ENCODE peak calls at places on chromosomes 12 and 14, in eight cellular contexts. L is tibial artery, T is mucosa of descending colon, O is PC-9, H is HCT116, A is fibroblast of mammary gland, E is Peyer's patch, U is astrocyte of the spinal cord. C is an unnamed sample.

GRCh38 chr14:78790262-78790661 is 620.1 kb downstream of the NRXN3 start:
- DNase-seq in E (no peak), U (no peak), H (no peak), O (no peak), T (no peak), L (no peak), A (peak; percentile 8), C (no peak)

GRCh38 chr14:105067140-105067968 is 2.1 kb upstream of the GPR132 start:
- DNase-seq in L (peak; percentile 62), U (no peak), A (peak; percentile 29), H (no peak), O (no peak), E (peak; percentile 46), T (no peak), C (no peak)

GRCh38 chr14:102362084-102362483 is 606 bp downstream of the CINP start:
- DNase-seq in U (peak; percentile 8), O (no peak), T (no peak), L (no peak), H (no peak), E (no peak), A (peak; percentile 65), C (peak; percentile 2)

GRCh38 chr12:116495260-116495659 is 63.9 kb upstream of the MAP1LC3B2 start:
- DNase-seq in E (no peak), L (no peak), H (peak; percentile 94), O (peak; percentile 78), A (peak; percentile 56), U (peak; percentile 41), T (no peak), C (no peak)

GRCh38 chr14:66403183-66403582 is 83.0 kb upstream of the CCDC196 start:
- DNase-seq in E (no peak), T (no peak), L (no peak), O (no peak), A (peak; percentile 55), H (no peak), U (peak; percentile 10), C (no peak)

GRCh38 chr14:80202888-80203562 is 8.3 kb downstream of the DIO2 start:
- DNase-seq in U (no peak), L (no peak), A (peak; percentile 18), T (peak; percentile 35), E (no peak), H (no peak), O (no peak), C (no peak)

GRCh38 chr14:58866386-58866785 is 228.6 kb downstream of the DACT1 start:
- DNase-seq in O (no peak), E (no peak), H (no peak), T (no peak), L (no peak), A (no peak), U (no peak), C (no peak)

GRCh38 chr14:74981833-74982232 is 20.9 kb upstream of the EIF2B2 start:
- DNase-seq in A (no peak), H (no peak), O (no peak), E (no peak), L (peak; percentile 64), T (no peak), U (no peak), C (no peak)

GRCh38 chr12:114996382-114996781 is 312.4 kb upstream of the TBX3 start:
- DNase-seq in L (no peak), E (no peak), O (no peak), H (no peak), T (no peak), A (no peak), U (no peak), C (no peak)

GRCh38 chr12:14664434-14665023 is 31.9 kb downstream of the GUCY2C start:
- DNase-seq in L (no peak), O (peak; percentile 37), H (peak; percentile 37), T (peak; percentile 84), A (peak; percentile 62), E (no peak), U (peak; percentile 27), C (peak; percentile 2)

GRCh38 chr14:20855652-20856291 is 35.4 kb upstream of the RNASE3 start:
- DNase-seq in O (peak; percentile 33), E (no peak), U (peak; percentile 50), L (no peak), T (peak; percentile 81), A (peak; percentile 70), H (peak; percentile 73), C (peak; percentile 48)

GRCh38 chr14:67331368-67332125 is 28.1 kb downstream of the ATP6V1D start:
- DNase-seq in O (no peak), H (no peak), T (no peak), E (no peak), L (no peak), U (peak; percentile 64), A (no peak), C (no peak)

GRCh38 chr12:6613015-6613775 is 6.0 kb upstream of the CHD4 start:
- DNase-seq in U (peak; percentile 87), T (peak; percentile 86), H (peak; percentile 45), E (peak; percentile 72), L (peak; percentile 95), O (peak; percentile 96), A (peak; percentile 77), C (no peak)

GRCh38 chr12:68667896-68668295 is 18.9 kb upstream of the NUP107 start:
- DNase-seq in U (no peak), A (no peak), H (no peak), L (no peak), O (no peak), E (no peak), T (no peak), C (no peak)

GRCh38 chr12:13204428-13204827 is 7.9 kb downstream of the EMP1 start:
- DNase-seq in L (no peak), O (peak; percentile 87), T (no peak), E (no peak), H (no peak), U (peak; percentile 84), A (peak; percentile 78), C (no peak)

GRCh38 chr14:99240512-99241313 is 31.3 kb downstream of the BCL11B start:
- DNase-seq in A (no peak), U (no peak), O (no peak), L (no peak), E (no peak), H (no peak), T (no peak), C (no peak)

GRCh38 chr12:54371328-54372112 is 7.2 kb upstream of the GPR84 start:
- DNase-seq in A (no peak), L (peak; percentile 78), H (no peak), E (no peak), T (no peak), O (no peak), U (no peak), C (no peak)

GRCh38 chr12:10717410-10717809 is 5.7 kb downstream of the YBX3 start:
- DNase-seq in T (no peak), U (peak; percentile 44), A (peak; percentile 52), O (no peak), L (no peak), H (no peak), E (no peak), C (no peak)

GRCh38 chr12:10721654-10722501 is 1.2 kb downstream of the YBX3 start:
- DNase-seq in O (peak; percentile 93), H (peak; percentile 81), A (peak; percentile 99), L (peak; percentile 99), T (peak; percentile 89), U (peak; percentile 97), E (peak; percentile 82), C (peak; percentile 95)

GRCh38 chr12:10720974-10721565 is 2.1 kb downstream of the YBX3 start:
- DNase-seq in E (no peak), L (no peak), A (no peak), O (no peak), U (no peak), T (no peak), H (no peak), C (no peak)

GRCh38 chr12:10718279-10718821 is 4.8 kb downstream of the YBX3 start:
- DNase-seq in H (no peak), T (no peak), U (peak; percentile 86), O (no peak), L (no peak), A (peak; percentile 88), E (no peak), C (no peak)

DNA sequence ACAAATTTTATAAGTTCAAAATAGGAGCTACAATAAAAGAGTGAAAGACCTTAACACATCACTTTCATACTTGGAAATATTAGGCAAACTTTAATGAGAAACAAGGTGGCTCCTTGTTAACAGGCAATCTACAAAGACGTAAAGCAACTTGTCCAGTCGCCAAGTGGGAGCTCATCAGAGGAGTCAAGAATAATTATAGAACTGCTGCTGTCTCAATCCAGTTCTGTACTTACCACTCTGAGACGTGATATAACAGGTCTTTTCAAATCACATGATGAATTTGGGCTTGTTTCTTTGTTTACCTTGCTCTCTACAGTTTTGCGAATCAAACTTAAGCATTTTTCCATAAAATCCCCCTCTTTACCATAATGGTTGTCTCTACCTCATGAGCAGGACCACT is 3.6 kb downstream of the YBX3 start:
- DNase-seq in U (no peak), O (no peak), L (no peak), A (peak; percentile 41), E (no peak), H (no peak), T (no peak), C (no peak)
- H3K4me3 ChIP-seq in U (no peak overlapping the region), O (peak overlapping the region; percentile 77), L (no peak overlapping the region), A (no peak overlapping the region), E (no peak overlapping the region), H (no peak overlapping the region), T (no peak overlapping the region), C (peak overlapping the region; percentile 92)

GRCh38 chr12:102876883-102877282 is 40.2 kb downstream of the PAH start:
- DNase-seq in H (peak; percentile 13), E (no peak), L (no peak), U (no peak), A (no peak), O (no peak), T (no peak), C (no peak)
- TF ChIP-seq CTCF in H (peak; percentile 71), E (no peak), L (no peak), U (no peak), A (no peak), O (no peak), T (no peak), C (peak; percentile 39)

GRCh38 chr12:51322452-51322851 is 1.5 kb downstream of the BIN2 start:
- DNase-seq in H (no peak), L (no peak), A (no peak), T (no peak), E (no peak), U (no peak), O (no peak), C (no peak)
- H3K4me3 ChIP-seq in H (no peak overlapping the region), L (no peak overlapping the region), A (no peak overlapping the region), T (no peak overlapping the region), E (no peak overlapping the region), U (no peak overlapping the region), O (no peak overlapping the region), C (no peak overlapping the region)

GRCh38 chr12:53174881-53175491 is 5.5 kb upstream of the ZNF740 start:
- DNase-seq in O (peak; percentile 21), T (no peak), U (no peak), H (no peak), A (peak; percentile 59), E (no peak), L (peak; percentile 40), C (no peak)
- TF ChIP-seq CTCF in O (peak; percentile 42), T (no peak), U (peak; percentile 29), H (peak; percentile 41), A (peak; percentile 28), E (peak; percentile 30), L (no peak), C (peak; percentile 51)

DNA sequence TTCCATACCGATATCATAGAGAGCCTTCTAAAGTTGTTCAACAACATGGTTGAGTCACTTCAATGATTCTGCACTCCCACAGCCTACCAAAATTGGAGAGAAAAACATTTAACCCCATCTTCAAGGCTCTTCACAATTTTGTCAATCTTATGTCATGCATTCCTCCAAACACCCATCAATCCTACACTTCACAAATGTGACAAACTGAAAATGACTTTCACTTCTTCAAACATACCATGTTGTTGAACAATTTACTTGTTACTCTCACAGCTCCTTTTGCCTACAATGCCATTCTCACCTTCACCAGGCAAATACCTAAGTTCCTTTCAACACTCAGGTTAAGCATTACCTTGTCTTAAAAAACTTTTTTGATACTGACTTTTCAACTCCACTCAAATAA is 88.0 kb downstream of the OSBPL8 start:
- DNase-seq in L (no peak), U (no peak), A (no peak), E (no peak), O (no peak), H (no peak), T (no peak), C (no peak)
- H3K4me3 ChIP-seq in L (no peak overlapping the region), U (no peak overlapping the region), A (no peak overlapping the region), E (no peak overlapping the region), O (no peak overlapping the region), H (no peak overlapping the region), T (no peak overlapping the region), C (no peak overlapping the region)

C was measured in epithelial cell of proximal tubule.